ENCODE peak calls at places on chromosomes 11 and 22, in ten cellular contexts. K is neural crest cell; S is iris pigment epithelial cell; A is AG04450; W is stimulated activated CD8-positive, alpha-beta memory T cell treated with anti-CD3 and anti-CD28 coated beads, Interleukin-4, amount 100 ng/mL, for 1 hour; L is T-helper 1 cell; U is HS-27A; P is natural killer cell treated with Interleukin-12 subunit alpha and Interleukin-12 subunit beta and Interleukin-15 and Interleukin-18, amount 100 ng/mL, for 72 hours; X is memory B cell; D is hepatocyte. H is an unnamed sample.

GRCh38 chr22:35638408-35638807 is 9.8 kb upstream of the APOL6 start:
- DNase-seq in K (no peak), S (no peak), A (peak; percentile 42), W (no peak), L (no peak), U (no peak), P (no peak), X (no peak), D (peak; percentile 55), H (no peak)

GRCh38 chr11:86761978-86762377 is 38.4 kb upstream of the PRSS23 start:
- DNase-seq in K (no peak), S (peak; percentile 60), A (no peak), W (no peak), L (no peak), U (no peak), P (no peak), X (no peak), D (no peak), H (no peak)

GRCh38 chr11:78798567-78799170 is 224.0 kb upstream of the NARS2 start:
- DNase-seq in K (peak; percentile 81), S (peak; percentile 57), A (no peak), W (no peak), L (no peak), U (no peak), P (no peak), X (no peak), D (peak; percentile 80), H (no peak)

GRCh38 chr11:102469196-102469821 is 16.7 kb upstream of the TMEM123 start:
- DNase-seq in K (no peak), S (peak; percentile 61), A (no peak), W (no peak), L (no peak), U (no peak), P (no peak), X (no peak), D (peak; percentile 40), H (no peak)

GRCh38 chr11:11155962-11156815 is 196.9 kb downstream of the CSNK2A3 start:
- DNase-seq in K (peak; percentile 36), S (no peak), A (no peak), W (no peak), L (peak; percentile 46), U (no peak), P (no peak), X (peak; percentile 31), D (no peak), H (peak; percentile 62)

GRCh38 chr11:96277696-96278038 is 65.3 kb downstream of the MAML2 start:
- DNase-seq in K (no peak), S (no peak), A (no peak), W (no peak), L (no peak), U (no peak), P (no peak), X (no peak), D (no peak), H (no peak)

GRCh38 chr11:133928628-133929059 is 28.1 kb downstream of the IGSF9B start:
- DNase-seq in K (no peak), S (no peak), A (no peak), W (peak; percentile 34), L (peak; percentile 22), U (no peak), P (no peak), X (no peak), D (no peak), H (peak; percentile 26)

GRCh38 chr11:32531528-32531927 is 52.1 kb upstream of the EIF3M start:
- DNase-seq in K (no peak), S (no peak), A (no peak), W (no peak), L (no peak), U (no peak), P (no peak), X (no peak), D (no peak), H (no peak)

GRCh38 chr11:20235164-20235563 is 74.9 kb upstream of the DBX1 start:
- DNase-seq in K (no peak), S (no peak), A (no peak), W (no peak), L (no peak), U (no peak), P (no peak), X (no peak), D (no peak), H (no peak)

H was measured in CD4-positive, alpha-beta T cell.